ENCODE peak calls at places on chromosomes 16 and 17, in seven cellular contexts. One of them, this sample, is unnamed.

GRCh38 chr17:313911-314613 is 38.5 kb downstream of the RPH3AL start:
- DNase-seq in breast epithelium: no peak
- DNase-seq in thoracic aorta: no peak
- DNase-seq in HCT116: no peak
- DNase-seq in PC-9: no peak
- DNase-seq in ascending aorta: no peak
- DNase-seq in MM.1S: no peak
- DNase-seq in this sample: no peak

GRCh38 chr16:73616186-73616585 is 568.3 kb upstream of the ZFHX3 start:
- DNase-seq in breast epithelium: no peak
- DNase-seq in thoracic aorta: no peak
- DNase-seq in HCT116: peak; percentile 33
- DNase-seq in PC-9: no peak
- DNase-seq in ascending aorta: no peak
- DNase-seq in MM.1S: peak; percentile 22
- DNase-seq in this sample: no peak

GRCh38 chr17:83149761-83150251 is 70.4 kb downstream of the METRNL start:
- DNase-seq in breast epithelium: peak; percentile 13
- DNase-seq in thoracic aorta: no peak
- DNase-seq in HCT116: no peak
- DNase-seq in PC-9: no peak
- DNase-seq in ascending aorta: no peak
- DNase-seq in MM.1S: no peak
- DNase-seq in this sample: no peak

GRCh38 chr17:47810200-47810821 is 11.3 kb downstream of the OSBPL7 start:
- DNase-seq in breast epithelium: no peak
- DNase-seq in thoracic aorta: no peak
- DNase-seq in HCT116: peak; percentile 93
- DNase-seq in PC-9: peak; percentile 99
- DNase-seq in ascending aorta: peak; percentile 60
- DNase-seq in MM.1S: no peak
- DNase-seq in this sample: no peak

GRCh38 chr17:50559674-50560184 is 786 bp upstream of the CACNA1G start:
- DNase-seq in breast epithelium: peak; percentile 73
- DNase-seq in thoracic aorta: peak; percentile 38
- DNase-seq in HCT116: peak; percentile 64
- DNase-seq in PC-9: no peak
- DNase-seq in ascending aorta: peak; percentile 89
- DNase-seq in MM.1S: no peak
- DNase-seq in this sample: no peak

GRCh38 chr16:56294599-56294998 is 103.3 kb downstream of the GNAO1 start:
- DNase-seq in breast epithelium: no peak
- DNase-seq in thoracic aorta: no peak
- DNase-seq in HCT116: no peak
- DNase-seq in PC-9: peak; percentile 40
- DNase-seq in ascending aorta: no peak
- DNase-seq in MM.1S: no peak
- DNase-seq in this sample: no peak

GRCh38 chr17:75047398-75048098 is 523 bp downstream of the KCTD2 start:
- DNase-seq in breast epithelium: peak; percentile 45
- DNase-seq in thoracic aorta: no peak
- DNase-seq in HCT116: no peak
- DNase-seq in PC-9: no peak
- DNase-seq in ascending aorta: peak; percentile 69
- DNase-seq in MM.1S: peak; percentile 19
- DNase-seq in this sample: no peak

GRCh38 chr17:78873519-78874340 is 29.3 kb downstream of the CEP295NL start:
- DNase-seq in breast epithelium: no peak
- DNase-seq in thoracic aorta: no peak
- DNase-seq in HCT116: no peak
- DNase-seq in PC-9: peak; percentile 91
- DNase-seq in ascending aorta: no peak
- DNase-seq in MM.1S: no peak
- DNase-seq in this sample: no peak

GRCh38 chr17:75975757-75976174 is 3.2 kb downstream of the ACOX1 start:
- DNase-seq in breast epithelium: no peak
- DNase-seq in thoracic aorta: no peak
- DNase-seq in HCT116: no peak
- DNase-seq in PC-9: no peak
- DNase-seq in ascending aorta: no peak
- DNase-seq in MM.1S: no peak
- DNase-seq in this sample: no peak

GRCh38 chr17:74816883-74817620 is 40.9 kb upstream of the NAT9 start:
- DNase-seq in breast epithelium: no peak
- DNase-seq in thoracic aorta: no peak
- DNase-seq in HCT116: no peak
- DNase-seq in PC-9: no peak
- DNase-seq in ascending aorta: no peak
- DNase-seq in MM.1S: no peak
- DNase-seq in this sample: no peak

GRCh38 chr16:79369796-79370195 is 230.7 kb downstream of the MAF start:
- DNase-seq in breast epithelium: no peak
- DNase-seq in thoracic aorta: no peak
- DNase-seq in HCT116: no peak
- DNase-seq in PC-9: no peak
- DNase-seq in ascending aorta: no peak
- DNase-seq in MM.1S: no peak
- DNase-seq in this sample: no peak

GRCh38 chr16:66933776-66934137 is 445 bp downstream of the CIAO2B start:
- DNase-seq in breast epithelium: no peak
- DNase-seq in thoracic aorta: no peak
- DNase-seq in HCT116: no peak
- DNase-seq in PC-9: peak; percentile 71
- DNase-seq in ascending aorta: no peak
- DNase-seq in MM.1S: peak; percentile 37
- DNase-seq in this sample: no peak

GRCh38 chr16:1162701-1163566 is 10.0 kb downstream of the CACNA1H start:
- DNase-seq in breast epithelium: no peak
- DNase-seq in thoracic aorta: no peak
- DNase-seq in HCT116: no peak
- DNase-seq in PC-9: no peak
- DNase-seq in ascending aorta: no peak
- DNase-seq in MM.1S: no peak
- DNase-seq in this sample: no peak

GRCh38 chr16:12819126-12820117 is 15.7 kb upstream of the CPPED1 start:
- DNase-seq in breast epithelium: no peak
- DNase-seq in thoracic aorta: no peak
- DNase-seq in HCT116: peak; percentile 50
- DNase-seq in PC-9: no peak
- DNase-seq in ascending aorta: peak; percentile 71
- DNase-seq in MM.1S: peak; percentile 34
- DNase-seq in this sample: no peak

GRCh38 chr16:12811441-12812198 is 7.9 kb upstream of the CPPED1 start:
- DNase-seq in breast epithelium: no peak
- DNase-seq in thoracic aorta: no peak
- DNase-seq in HCT116: no peak
- DNase-seq in PC-9: no peak
- DNase-seq in ascending aorta: no peak
- DNase-seq in MM.1S: no peak
- DNase-seq in this sample: no peak

GRCh38 chr16:12818331-12818730 is 14.6 kb upstream of the CPPED1 start:
- DNase-seq in breast epithelium: no peak
- DNase-seq in thoracic aorta: no peak
- DNase-seq in HCT116: no peak
- DNase-seq in PC-9: no peak
- DNase-seq in ascending aorta: no peak
- DNase-seq in MM.1S: no peak
- DNase-seq in this sample: no peak

DNA sequence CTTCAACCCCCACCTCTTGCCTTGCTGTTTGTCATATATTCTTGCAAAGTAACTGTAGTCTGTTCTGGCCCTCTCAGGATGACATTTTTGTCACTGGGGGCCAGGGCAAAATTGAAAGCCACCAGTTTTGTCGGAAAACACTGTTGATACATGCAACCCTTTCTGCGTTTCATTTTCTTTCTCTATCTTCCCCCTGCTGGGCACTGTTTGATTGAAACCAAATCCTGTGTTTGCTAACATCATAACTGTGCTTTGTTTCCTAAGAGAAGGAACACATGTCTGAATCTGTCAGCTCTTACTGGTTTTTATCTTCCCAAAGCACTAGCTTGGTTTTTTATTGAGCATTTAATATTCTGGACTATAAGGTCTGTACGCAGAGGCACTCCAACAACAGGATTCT is 11.7 kb upstream of the CPPED1 start:
- DNase-seq in breast epithelium: no peak
- DNase-seq in thoracic aorta: no peak
- DNase-seq in HCT116: no peak
- DNase-seq in PC-9: no peak
- DNase-seq in ascending aorta: no peak
- DNase-seq in MM.1S: no peak
- DNase-seq in this sample: no peak
- TF ChIP-seq CTCF in breast epithelium: no peak
- TF ChIP-seq CTCF in thoracic aorta: no peak
- TF ChIP-seq CTCF in HCT116: no peak
- TF ChIP-seq CTCF in PC-9: no peak
- TF ChIP-seq CTCF in ascending aorta: no peak
- TF ChIP-seq CTCF in MM.1S: no peak
- TF ChIP-seq CTCF in this sample: no peak

DNA sequence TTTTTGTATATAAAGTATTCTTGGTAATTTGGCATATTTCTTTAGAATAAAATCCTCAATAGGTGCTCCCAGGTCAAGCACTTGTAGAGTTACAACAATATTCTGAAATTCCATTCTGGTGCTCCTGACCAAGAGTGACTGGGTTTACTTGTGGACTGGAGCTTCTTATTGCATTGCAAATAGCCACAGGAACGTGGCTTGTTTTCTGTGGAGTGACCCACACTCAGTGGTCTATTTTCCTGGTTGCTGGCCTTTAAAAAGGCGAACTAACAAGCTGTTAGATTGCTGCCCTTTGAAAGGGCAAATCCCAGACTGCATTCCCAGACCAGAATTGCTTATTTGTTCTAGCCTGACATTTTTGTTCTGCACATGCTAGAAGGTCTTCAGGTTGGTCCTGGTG is 658.8 kb upstream of the GOT2 start:
- DNase-seq in breast epithelium: no peak
- DNase-seq in thoracic aorta: no peak
- DNase-seq in HCT116: no peak
- DNase-seq in PC-9: no peak
- DNase-seq in ascending aorta: no peak
- DNase-seq in MM.1S: no peak
- DNase-seq in this sample: no peak
- H3K27ac ChIP-seq in breast epithelium: no peak overlapping the region
- H3K27ac ChIP-seq in thoracic aorta: no peak overlapping the region
- H3K27ac ChIP-seq in HCT116: no peak overlapping the region
- H3K27ac ChIP-seq in PC-9: no peak overlapping the region
- H3K27ac ChIP-seq in ascending aorta: no peak overlapping the region
- H3K27ac ChIP-seq in MM.1S: no peak overlapping the region
- H3K27ac ChIP-seq in this sample: no peak overlapping the region

GRCh38 chr17:57035971-57036481 is 49.0 kb upstream of the AKAP1 start:
- DNase-seq in breast epithelium: peak; percentile 87
- DNase-seq in thoracic aorta: no peak
- DNase-seq in HCT116: no peak
- DNase-seq in PC-9: peak; percentile 74
- DNase-seq in ascending aorta: peak; percentile 71
- DNase-seq in MM.1S: no peak
- DNase-seq in this sample: no peak

GRCh38 chr17:57034807-57035754 is 50.0 kb upstream of the AKAP1 start:
- DNase-seq in breast epithelium: peak; percentile 57
- DNase-seq in thoracic aorta: no peak
- DNase-seq in HCT116: no peak
- DNase-seq in PC-9: no peak
- DNase-seq in ascending aorta: no peak
- DNase-seq in MM.1S: no peak
- DNase-seq in this sample: no peak

GRCh38 chr17:57038486-57038885 is 46.6 kb upstream of the AKAP1 start:
- DNase-seq in breast epithelium: no peak
- DNase-seq in thoracic aorta: no peak
- DNase-seq in HCT116: no peak
- DNase-seq in PC-9: no peak
- DNase-seq in ascending aorta: no peak
- DNase-seq in MM.1S: no peak
- DNase-seq in this sample: no peak

GRCh38 chr17:57040571-57040970 is 44.5 kb upstream of the AKAP1 start:
- DNase-seq in breast epithelium: no peak
- DNase-seq in thoracic aorta: no peak
- DNase-seq in HCT116: no peak
- DNase-seq in PC-9: no peak
- DNase-seq in ascending aorta: no peak
- DNase-seq in MM.1S: no peak
- DNase-seq in this sample: no peak

DNA sequence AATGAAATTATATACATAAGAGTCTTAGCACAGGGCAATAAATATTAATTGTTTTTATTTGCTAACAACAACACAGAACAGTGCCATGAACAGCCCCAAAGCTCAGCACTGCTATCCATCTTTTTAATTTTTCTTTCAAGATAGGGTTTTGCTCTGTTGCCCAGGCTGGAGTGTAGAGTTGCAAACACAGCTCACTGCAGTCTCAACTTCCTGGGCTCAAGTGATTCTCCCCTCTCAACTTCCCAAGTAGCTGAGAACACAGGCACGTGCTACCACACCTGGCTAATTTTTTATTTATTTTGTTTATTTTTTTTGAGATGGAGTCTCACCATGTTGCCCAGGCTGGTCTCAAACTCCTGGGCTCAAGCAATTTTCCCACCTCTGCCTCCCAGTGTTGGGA is 47.6 kb upstream of the AKAP1 start:
- DNase-seq in breast epithelium: no peak
- DNase-seq in thoracic aorta: no peak
- DNase-seq in HCT116: no peak
- DNase-seq in PC-9: no peak
- DNase-seq in ascending aorta: no peak
- DNase-seq in MM.1S: no peak
- DNase-seq in this sample: no peak
- H3K9me3 ChIP-seq in breast epithelium: no peaks in the 10 kb centered on the region
- H3K9me3 ChIP-seq in thoracic aorta: no peaks in the 10 kb centered on the region
- H3K9me3 ChIP-seq in HCT116: no peaks in the 10 kb centered on the region
- H3K9me3 ChIP-seq in PC-9: no peaks in the 10 kb centered on the region
- H3K9me3 ChIP-seq in ascending aorta: no peaks in the 10 kb centered on the region
- H3K9me3 ChIP-seq in MM.1S: no peaks in the 10 kb centered on the region
- H3K9me3 ChIP-seq in this sample: no peaks in the 10 kb centered on the region

DNA sequence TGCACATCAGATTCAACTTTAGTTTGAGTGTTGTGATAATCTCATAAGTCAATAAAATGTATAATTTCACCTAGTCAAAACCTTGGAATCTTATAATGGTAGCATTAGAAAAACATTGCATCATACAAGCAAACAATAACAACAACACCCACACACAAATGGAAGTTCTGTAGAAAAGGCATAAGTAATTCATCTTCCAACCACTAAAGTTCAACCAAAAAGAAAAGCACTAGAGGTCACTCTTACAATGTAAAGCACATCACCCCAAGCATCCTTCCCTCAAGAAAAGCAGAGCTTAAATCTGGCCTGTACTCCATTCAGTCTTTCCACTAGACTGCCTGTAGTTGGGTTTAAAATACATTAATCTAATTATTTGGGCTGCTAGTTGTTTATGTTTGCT is 1.8 kb downstream of the CNTNAP4 start:
- DNase-seq in breast epithelium: no peak
- DNase-seq in thoracic aorta: no peak
- DNase-seq in HCT116: no peak
- DNase-seq in PC-9: no peak
- DNase-seq in ascending aorta: no peak
- DNase-seq in MM.1S: peak; percentile 18
- DNase-seq in this sample: no peak
- TF ChIP-seq CTCF in breast epithelium: no peak
- TF ChIP-seq CTCF in thoracic aorta: no peak
- TF ChIP-seq CTCF in HCT116: no peak
- TF ChIP-seq CTCF in PC-9: no peak
- TF ChIP-seq CTCF in ascending aorta: no peak
- TF ChIP-seq CTCF in MM.1S: peak; percentile 23
- TF ChIP-seq CTCF in this sample: no peak